ENCODE peak calls at places on chromosome 10, in six cellular contexts. J is HCT116, W is K562, C is GM12878, Z is HepG2, B is SK-N-SH. E is an unnamed sample.

GRCh38 chr10:123512881-123513822 is 153.0 kb upstream of the GPR26 start:
- DNase-seq in J (no peak), W (no peak), C (no peak), Z (no peak), B (peak), E (no peak)

GRCh38 chr10:21172774-21173432 is 275.8 kb upstream of the NEBL start:
- DNase-seq in J (no peak), W (no peak), C (no peak), Z (no peak), B (peak), E (no peak)

GRCh38 chr10:15678851-15679250 is 40.9 kb downstream of the ITGA8 start:
- DNase-seq in J (no peak), W (no peak), C (no peak), Z (no peak), B (no peak), E (no peak)

GRCh38 chr10:43959854-43960415 is 311.3 kb upstream of the ZNF32 start:
- DNase-seq in J (no peak), W (no peak), C (no peak), Z (no peak), B (no peak), E (peak)

GRCh38 chr10:110893559-110894179 is 21.9 kb downstream of the PDCD4 start:
- DNase-seq in J (peak), W (peak), C (no peak), Z (peak), B (peak), E (no peak)

GRCh38 chr10:102741848-102742247 is 1.9 kb upstream of the WBP1L start:
- DNase-seq in J (no peak), W (no peak), C (no peak), Z (no peak), B (no peak), E (no peak)

GRCh38 chr10:13483073-13483472 is 45.7 kb downstream of the BEND7 start:
- DNase-seq in J (no peak), W (no peak), C (peak), Z (no peak), B (no peak), E (no peak)

GRCh38 chr10:126844406-126844805 is 60.8 kb upstream of the DOCK1 start:
- DNase-seq in J (no peak), W (no peak), C (no peak), Z (no peak), B (no peak), E (no peak)

GRCh38 chr10:127398140-127398966 is 150.8 kb upstream of the NPS start:
- DNase-seq in J (no peak), W (no peak), C (no peak), Z (no peak), B (peak), E (no peak)

GRCh38 chr10:101050206-101051069 is 11.4 kb upstream of the KAZALD1 start:
- DNase-seq in J (no peak), W (peak), C (no peak), Z (peak), B (peak), E (no peak)

GRCh38 chr10:70579234-70580002 is 23.1 kb downstream of the PRF1 start:
- DNase-seq in J (peak), W (peak), C (peak), Z (no peak), B (no peak), E (no peak)

GRCh38 chr10:13321576-13321975 is 21.7 kb upstream of the PHYH start:
- DNase-seq in J (no peak), W (no peak), C (no peak), Z (no peak), B (no peak), E (no peak)

GRCh38 chr10:33048223-33048622 is 90.2 kb upstream of the ITGB1 start:
- DNase-seq in J (no peak), W (no peak), C (no peak), Z (no peak), B (no peak), E (no peak)

GRCh38 chr10:125120046-125120710 is 40.2 kb downstream of the CTBP2 start:
- DNase-seq in J (no peak), W (no peak), C (no peak), Z (no peak), B (no peak), E (no peak)

GRCh38 chr10:21020545-21020944 is 123.4 kb upstream of the NEBL start:
- DNase-seq in J (peak), W (peak), C (peak), Z (peak), B (peak), E (peak)

GRCh38 chr10:49362596-49363260 is 33.2 kb downstream of the DRGX start:
- DNase-seq in J (no peak), W (no peak), C (peak), Z (peak), B (no peak), E (no peak)

GRCh38 chr10:119688033-119688508 is 36.9 kb downstream of the BAG3 start:
- DNase-seq in J (no peak), W (peak), C (no peak), Z (peak), B (no peak), E (no peak)

GRCh38 chr10:59283456-59284082 is 78.8 kb downstream of the FAM13C start:
- DNase-seq in J (no peak), W (no peak), C (no peak), Z (no peak), B (peak), E (no peak)

GRCh38 chr10:133388265-133388972 is 5.5 kb upstream of the MTG1 start:
- DNase-seq in J (no peak), W (peak), C (peak), Z (peak), B (no peak), E (no peak)

GRCh38 chr10:12534824-12535223 is 185.5 kb downstream of the CAMK1D start:
- DNase-seq in J (no peak), W (peak), C (no peak), Z (no peak), B (peak), E (no peak)

GRCh38 chr10:77377034-77377433 is 260.6 kb downstream of the KCNMA1 start:
- DNase-seq in J (no peak), W (no peak), C (no peak), Z (no peak), B (no peak), E (no peak)

GRCh38 chr10:121664671-121665070 is 66.4 kb upstream of the FGFR2 start:
- DNase-seq in J (no peak), W (no peak), C (no peak), Z (no peak), B (no peak), E (no peak)

GRCh38 chr10:99927719-99928280 is 81.9 kb downstream of the DNMBP start:
- DNase-seq in J (no peak), W (no peak), C (no peak), Z (peak), B (no peak), E (no peak)

GRCh38 chr10:122481296-122482056 is 20.1 kb downstream of the HTRA1 start:
- DNase-seq in J (no peak), W (no peak), C (no peak), Z (no peak), B (no peak), E (no peak)

GRCh38 chr10:125201108-125201524 is 40.8 kb upstream of the CTBP2 start:
- DNase-seq in J (peak), W (no peak), C (peak), Z (no peak), B (no peak), E (no peak)

GRCh38 chr10:18658301-18658991 is 785 bp upstream of the ARL5B start:
- DNase-seq in J (no peak), W (peak), C (peak), Z (peak), B (no peak), E (no peak)

GRCh38 chr10:72108811-72109618 is 20.7 kb upstream of the SPOCK2 start:
- DNase-seq in J (no peak), W (no peak), C (no peak), Z (no peak), B (no peak), E (no peak)

DNA sequence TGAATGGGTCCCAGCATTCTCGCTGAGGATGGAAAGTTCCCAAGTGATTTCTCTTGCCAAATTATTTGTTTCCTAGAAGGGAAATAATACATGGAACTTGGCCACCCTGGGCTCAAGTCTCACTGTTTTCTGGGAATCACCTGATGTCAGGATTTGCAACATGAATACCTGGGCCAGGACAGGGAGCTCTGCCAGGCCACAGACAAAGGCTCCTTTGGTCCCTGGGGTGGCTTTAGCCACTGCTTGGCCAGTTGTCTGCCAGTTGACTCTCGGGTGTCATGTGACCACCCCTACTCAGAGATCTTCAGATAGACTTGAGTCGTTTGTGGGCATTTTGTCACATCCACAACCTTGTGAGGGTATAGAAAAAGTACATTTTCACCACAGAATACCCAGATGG is 258.0 kb upstream of the HABP2 start:
- DNase-seq in J (no peak), W (no peak), C (no peak), Z (no peak), B (no peak), E (no peak)
- H2AFZ ChIP-seq in J (no peak), W (no peak), C (no peak), Z (no peak), B (no peak), E (no peak)

GRCh38 chr10:4191354-4191753 is 406.3 kb upstream of the KLF6 start:
- DNase-seq in J (no peak), W (no peak), C (no peak), Z (no peak), B (no peak), E (no peak)
- TF ChIP-seq YY1 in J (no peak), W (no peak), C (no peak), Z (no peak), B (no peak), E (no peak)

GRCh38 chr10:27490807-27491206 is 13.3 kb upstream of the RAB18 start:
- DNase-seq in J (no peak), W (no peak), C (no peak), Z (no peak), B (no peak), E (no peak)
- H2AFZ ChIP-seq in J (no peak), W (no peak), C (no peak), Z (no peak), B (no peak), E (no peak)

GRCh38 chr10:86344714-86345161 is 21.9 kb downstream of the GRID1 start:
- DNase-seq in J (no peak), W (no peak), C (no peak), Z (no peak), B (no peak), E (no peak)
- TF ChIP-seq YY1 in J (no peak), W (no peak), C (no peak), Z (no peak), B (no peak), E (no peak)

DNA sequence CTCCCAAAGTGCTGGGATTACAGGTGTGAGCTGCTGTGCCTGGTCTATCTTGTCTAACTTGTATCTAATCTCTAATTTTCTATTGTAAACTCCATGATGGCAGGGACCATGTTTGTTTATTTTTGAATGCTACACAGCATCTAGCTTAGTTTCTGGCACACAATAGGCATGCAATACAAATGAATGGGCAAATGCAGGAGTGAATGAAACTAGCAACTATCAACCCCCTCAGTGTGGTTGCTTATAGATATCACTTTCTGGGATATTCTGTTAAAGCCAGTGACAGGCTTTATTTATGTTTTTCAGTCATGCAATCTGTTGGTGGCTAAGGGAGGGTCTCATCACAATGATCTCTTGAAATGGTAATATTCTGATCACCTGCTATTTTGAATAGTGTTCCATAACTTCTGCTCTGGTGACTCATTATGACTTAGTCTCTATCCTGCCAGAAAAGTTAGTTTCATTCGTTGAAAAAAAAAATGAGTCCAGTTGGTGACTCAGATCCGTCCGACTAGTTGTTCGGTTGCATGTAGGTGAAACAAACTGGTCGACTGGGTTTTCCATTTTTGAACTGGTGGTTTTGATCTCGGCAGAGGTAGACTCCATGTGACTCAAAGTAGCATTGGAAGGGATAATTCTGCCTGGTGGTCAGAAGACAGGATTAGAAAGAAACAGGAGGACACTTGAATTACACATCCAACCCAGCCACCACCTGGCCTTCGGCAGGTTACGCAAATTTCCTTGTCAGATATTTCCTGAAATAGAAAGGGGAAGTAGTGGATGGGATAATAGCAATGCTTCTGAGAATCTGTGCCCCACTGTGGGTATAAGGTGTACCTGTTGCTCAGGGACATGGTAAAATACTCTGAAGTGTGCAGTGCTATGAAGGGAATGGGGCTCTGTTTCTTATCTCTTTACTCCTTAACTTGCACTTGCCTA is 76.8 kb downstream of the GATA3 start:
- DNase-seq in J (peak), W (no peak), C (peak), Z (no peak), B (no peak), E (no peak)
- H2AFZ ChIP-seq in J (no peak), W (no peak), C (no peak), Z (no peak), B (no peak), E (no peak)

GRCh38 chr10:89182894-89183293 is 24.2 kb downstream of the CH25H start:
- DNase-seq in J (no peak), W (no peak), C (no peak), Z (no peak), B (no peak), E (no peak)

GRCh38 chr10:89184638-89185037 is 22.5 kb downstream of the CH25H start:
- DNase-seq in J (no peak), W (no peak), C (no peak), Z (no peak), B (no peak), E (no peak)

GRCh38 chr10:89189211-89189734 is 17.8 kb downstream of the CH25H start:
- DNase-seq in J (no peak), W (no peak), C (no peak), Z (no peak), B (no peak), E (no peak)

GRCh38 chr10:89185658-89186057 is 21.5 kb downstream of the CH25H start:
- DNase-seq in J (no peak), W (no peak), C (no peak), Z (no peak), B (no peak), E (no peak)

DNA sequence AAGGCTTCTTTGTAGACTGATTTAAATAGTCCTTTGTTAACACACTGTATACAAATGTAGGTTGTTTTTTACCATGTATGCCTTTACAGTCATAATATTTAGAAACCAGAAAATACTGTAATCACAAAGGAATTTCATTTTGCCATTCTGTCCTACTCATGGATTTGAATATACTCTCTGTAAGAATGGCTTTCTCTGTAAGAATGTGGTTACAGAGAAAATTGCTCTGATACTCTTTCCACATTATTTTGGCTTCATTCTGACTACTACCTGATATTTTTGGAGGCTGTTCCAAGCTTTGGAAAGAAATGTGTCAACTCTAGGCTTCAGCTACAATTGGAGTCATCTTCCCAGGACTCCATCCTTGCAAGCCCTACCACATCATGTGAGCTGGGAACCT is 23.5 kb downstream of the CH25H start:
- DNase-seq in J (no peak), W (no peak), C (no peak), Z (no peak), B (no peak), E (no peak)
- TF ChIP-seq YY1 in J (no peak), W (no peak), C (no peak), Z (no peak), B (no peak), E (no peak)

GRCh38 chr10:4382811-4383210 is 443.2 kb upstream of the AKR1E2 start:
- DNase-seq in J (no peak), W (no peak), C (no peak), Z (peak), B (no peak), E (no peak)

GRCh38 chr10:4385491-4385890 is 440.5 kb upstream of the AKR1E2 start:
- DNase-seq in J (no peak), W (no peak), C (no peak), Z (no peak), B (no peak), E (no peak)

GRCh38 chr10:4390219-4390618 is 435.8 kb upstream of the AKR1E2 start:
- DNase-seq in J (no peak), W (no peak), C (no peak), Z (no peak), B (no peak), E (no peak)

GRCh38 chr10:4383683-4384082 is 442.3 kb upstream of the AKR1E2 start:
- DNase-seq in J (no peak), W (no peak), C (no peak), Z (no peak), B (no peak), E (no peak)

GRCh38 chr10:4384254-4384653 is 441.8 kb upstream of the AKR1E2 start:
- DNase-seq in J (no peak), W (no peak), C (no peak), Z (no peak), B (no peak), E (no peak)
- H2AFZ ChIP-seq in J (no peak), W (no peak), C (no peak), Z (no peak), B (no peak), E (no peak)

DNA sequence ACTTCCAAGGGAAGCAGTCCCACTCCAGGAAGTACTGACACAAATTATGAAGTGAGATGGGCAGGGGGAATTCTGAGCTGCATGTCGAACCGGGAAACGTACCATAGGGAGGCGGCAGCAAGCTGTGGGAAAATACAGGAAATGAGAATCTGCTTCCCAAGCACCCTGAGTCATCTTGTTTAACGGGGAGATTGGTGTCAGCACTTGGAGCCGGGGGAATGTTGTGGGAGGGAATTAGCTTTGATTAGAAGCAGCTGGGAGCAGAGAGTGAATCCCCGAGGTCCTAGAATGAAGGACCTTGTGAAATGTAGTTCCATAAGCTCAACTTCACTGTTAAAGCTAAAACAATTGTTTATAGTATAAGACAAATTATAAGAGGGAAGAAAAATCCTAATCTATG is 141.4 kb upstream of the PRKCQ start:
- DNase-seq in J (peak), W (no peak), C (no peak), Z (no peak), B (peak), E (no peak)
- TF ChIP-seq YY1 in J (no peak), W (no peak), C (no peak), Z (no peak), B (no peak), E (no peak)

E was measured in H1.